ENCODE peak calls at places on chromosomes 7 and 10, in five cellular contexts. Q is fibroblast of lung, C is endodermal cell, L is IMR-90, G is uterus. E is an unnamed sample.

GRCh38 chr10:76581685-76582084 is 1055.9 kb downstream of the KCNMA1 start:
- DNase-seq in L (no peak), G (no peak), C (peak), Q (no peak), E (no peak)

GRCh38 chr10:1573334-1573969 is 163.9 kb downstream of the ADARB2 start:
- DNase-seq in Q (no peak), G (no peak), C (no peak), L (no peak), E (no peak)

GRCh38 chr10:124296121-124296812 is 122.5 kb downstream of the OAT start:
- DNase-seq in G (no peak), C (peak), Q (peak), L (no peak), E (peak)

GRCh38 chr7:5450549-5451327 is 27.1 kb upstream of the TNRC18 start:
- DNase-seq in Q (peak), L (peak), C (peak), G (peak), E (no peak)

GRCh38 chr7:32043688-32044087 is 26.5 kb downstream of the PDE1C start:
- DNase-seq in C (no peak), Q (peak), G (no peak), L (peak), E (no peak)

GRCh38 chr7:147829021-147829420 is 761.5 kb upstream of the C7orf33 start:
- DNase-seq in G (no peak), C (no peak), Q (no peak), L (no peak), E (no peak)

GRCh38 chr10:65355141-65355680 is 1570.6 kb upstream of the LRRTM3 start:
- DNase-seq in Q (no peak), G (no peak), L (no peak), C (no peak), E (no peak)

GRCh38 chr10:110442746-110443145 is 55.0 kb upstream of the DUSP5 start:
- DNase-seq in L (no peak), C (no peak), Q (no peak), G (no peak), E (no peak)

GRCh38 chr10:99234067-99234738 is 1.4 kb downstream of the HPSE2 start:
- DNase-seq in C (peak), L (peak), G (peak), Q (peak), E (peak)

GRCh38 chr10:78433722-78434535 is 400.3 kb downstream of the RPS24 start:
- DNase-seq in Q (no peak), C (peak), L (no peak), G (no peak), E (no peak)

GRCh38 chr7:129779602-129780256 is 168.2 kb downstream of the NRF1 start:
- DNase-seq in L (no peak), G (no peak), Q (no peak), C (no peak), E (no peak)

DNA sequence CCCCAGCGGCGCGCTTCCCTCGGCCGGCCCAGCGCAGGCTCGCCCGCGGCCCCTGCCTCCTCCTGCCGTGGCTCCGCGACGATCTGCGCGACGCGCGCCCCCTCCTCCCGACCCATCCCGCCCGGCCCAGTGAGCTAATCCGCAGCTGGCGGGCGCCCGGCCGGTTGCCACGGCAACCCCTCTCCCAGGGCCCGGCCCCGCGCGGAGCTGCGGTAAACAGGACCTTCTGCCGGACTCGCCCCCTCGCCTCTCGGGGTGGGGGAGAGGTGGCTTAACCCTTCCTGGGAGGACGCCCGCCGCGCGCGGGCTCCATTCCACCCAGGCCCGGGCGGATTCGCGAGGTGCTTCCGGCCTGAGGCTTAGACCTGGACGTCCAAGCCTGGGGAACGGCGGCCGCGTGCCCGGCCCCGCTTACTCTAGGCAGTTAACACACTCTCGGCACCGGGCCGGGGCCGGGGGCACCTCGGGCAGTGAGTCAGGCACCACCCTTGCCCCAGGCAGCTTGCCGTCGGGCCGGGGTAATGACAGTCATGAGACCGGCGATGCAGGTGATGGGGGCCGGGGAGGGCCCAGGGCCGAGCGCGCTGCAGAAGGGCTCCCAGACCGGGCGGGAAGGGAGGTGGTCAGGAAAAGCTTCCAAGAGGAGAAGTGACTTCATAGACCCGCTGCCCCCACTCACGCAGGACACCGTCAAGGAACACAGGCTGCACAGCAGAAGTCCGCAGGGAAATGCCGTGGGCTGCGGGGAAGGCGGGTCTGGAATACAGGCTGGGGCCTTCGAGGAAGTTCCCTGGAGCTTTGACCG is at the start of gene DENND2A:
- DNase-seq in G (peak), Q (peak), L (peak), C (peak), E (no peak)
- H3K4me3 ChIP-seq in G (peak), Q (peak), L (peak), C (peak), E (peak)

DNA sequence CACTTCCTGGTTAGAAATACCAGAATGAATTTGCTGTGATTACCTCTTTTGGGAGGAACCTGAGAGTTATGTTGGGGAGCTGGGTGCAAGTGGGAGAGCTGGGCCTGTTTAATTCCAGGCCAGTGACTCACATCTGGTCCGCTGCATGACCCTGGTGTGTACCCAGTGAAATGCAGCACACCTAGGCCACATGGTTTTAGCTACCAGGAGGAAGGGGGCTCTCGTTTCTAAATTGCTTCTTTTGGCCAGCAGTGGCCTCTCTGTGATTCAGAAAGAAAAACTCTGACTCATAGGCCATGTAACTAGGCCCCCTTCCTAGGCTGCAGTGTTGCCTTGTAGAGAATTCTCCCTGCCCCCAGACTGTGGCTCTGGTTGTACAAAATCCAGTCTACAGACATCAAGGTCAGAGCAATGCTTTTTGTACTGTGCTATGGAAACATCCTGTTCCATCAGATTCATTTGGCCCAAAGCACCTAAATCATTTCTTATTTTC is 6.7 kb downstream of the AGFG2 start:
- DNase-seq in L (peak), G (peak), C (peak), Q (peak), E (peak)
- TF ChIP-seq CTCF in L (peak), G (no peak), C (peak), Q (peak), E (peak)

GRCh38 chr10:118804262-118804773 is 49.5 kb upstream of the CACUL1 start:
- DNase-seq in L (no peak), C (no peak), G (no peak), Q (no peak), E (no peak)
- H3K4me3 ChIP-seq in L (no peak), C (no peak), G (no peak), Q (no peak), E (no peak)

GRCh38 chr10:103982639-103983038 is 15.7 kb downstream of the SLK start:
- DNase-seq in C (peak), L (no peak), Q (peak), G (no peak), E (no peak)
- TF ChIP-seq CTCF in C (peak), L (peak), Q (peak), G (no peak), E (peak)

GRCh38 chr7:118572604-118573003 is 348.1 kb downstream of the ANKRD7 start:
- DNase-seq in C (no peak), G (no peak), L (no peak), Q (no peak), E (no peak)
- H3K4me3 ChIP-seq in C (no peak), G (no peak), L (no peak), Q (no peak), E (no peak)

DNA sequence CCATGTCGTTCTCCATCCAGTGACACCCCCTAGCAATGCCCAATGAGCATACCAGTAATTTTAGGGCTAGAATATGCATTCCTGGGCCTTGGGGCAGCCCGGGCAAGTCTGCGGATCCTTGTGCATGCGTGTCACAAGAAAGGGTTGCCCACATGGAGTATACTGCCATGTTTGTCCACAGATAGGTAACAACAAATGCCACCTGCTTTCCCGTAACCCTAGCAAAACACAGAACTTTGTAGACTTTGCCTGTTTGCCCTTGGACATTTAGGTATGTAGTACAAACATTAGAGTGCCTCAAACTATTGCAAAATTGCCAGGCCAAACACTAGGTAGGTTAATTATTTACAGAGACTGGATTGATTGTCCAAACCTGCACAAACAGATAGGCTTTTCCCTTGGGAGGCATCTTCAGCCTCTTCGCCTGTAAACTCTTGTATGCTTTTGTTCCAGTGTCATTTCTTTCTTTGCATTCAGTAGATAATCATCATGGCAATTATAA is 117.0 kb downstream of the ADCY1 start:
- DNase-seq in Q (no peak), G (no peak), L (no peak), C (no peak), E (no peak)
- TF ChIP-seq CTCF in Q (no peak), G (no peak), L (no peak), C (no peak), E (no peak)

DNA sequence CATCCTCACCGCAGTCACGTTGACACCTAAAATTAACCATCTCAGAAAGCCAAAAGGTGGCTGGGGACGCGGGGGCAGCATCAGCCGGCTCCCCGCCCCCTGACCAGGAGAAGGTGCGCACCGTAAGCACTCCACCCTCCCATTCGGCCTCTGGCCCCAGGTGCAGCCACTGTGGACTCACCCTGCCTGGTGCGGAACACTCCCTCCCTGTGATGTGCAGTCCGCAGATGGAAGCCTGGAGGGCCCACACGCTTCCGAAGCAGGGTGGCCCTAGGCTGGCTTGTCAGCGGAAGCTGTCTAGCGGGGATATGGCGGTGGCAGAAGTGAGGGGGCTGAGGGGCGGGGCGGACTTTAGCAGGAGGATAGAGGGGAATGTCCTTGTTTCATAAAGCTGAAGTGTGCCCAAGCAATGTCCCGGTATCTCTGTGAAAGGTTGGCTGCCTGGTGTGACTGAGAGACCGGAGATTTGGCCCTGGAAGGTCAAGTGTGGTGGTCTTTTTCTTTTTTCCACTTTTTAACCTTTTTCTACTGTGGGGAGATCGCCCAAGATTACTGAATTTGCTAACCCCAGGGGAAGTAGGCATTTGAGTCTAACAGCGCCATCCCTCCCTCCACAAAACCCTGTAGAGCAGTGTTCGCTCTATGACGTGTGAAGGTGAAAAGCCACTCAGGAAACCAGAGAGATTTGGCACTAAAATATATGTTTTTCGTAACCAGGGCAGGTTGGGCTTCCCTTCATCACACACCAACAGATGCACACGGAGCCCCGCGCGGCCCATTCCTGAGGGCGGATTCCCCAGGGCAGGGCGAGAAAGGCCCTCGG is 74.7 kb downstream of the CXCL12 start:
- DNase-seq in C (no peak), G (no peak), L (no peak), Q (no peak), E (no peak)
- H3K4me3 ChIP-seq in C (no peak), G (no peak), L (no peak), Q (no peak), E (no peak)

DNA sequence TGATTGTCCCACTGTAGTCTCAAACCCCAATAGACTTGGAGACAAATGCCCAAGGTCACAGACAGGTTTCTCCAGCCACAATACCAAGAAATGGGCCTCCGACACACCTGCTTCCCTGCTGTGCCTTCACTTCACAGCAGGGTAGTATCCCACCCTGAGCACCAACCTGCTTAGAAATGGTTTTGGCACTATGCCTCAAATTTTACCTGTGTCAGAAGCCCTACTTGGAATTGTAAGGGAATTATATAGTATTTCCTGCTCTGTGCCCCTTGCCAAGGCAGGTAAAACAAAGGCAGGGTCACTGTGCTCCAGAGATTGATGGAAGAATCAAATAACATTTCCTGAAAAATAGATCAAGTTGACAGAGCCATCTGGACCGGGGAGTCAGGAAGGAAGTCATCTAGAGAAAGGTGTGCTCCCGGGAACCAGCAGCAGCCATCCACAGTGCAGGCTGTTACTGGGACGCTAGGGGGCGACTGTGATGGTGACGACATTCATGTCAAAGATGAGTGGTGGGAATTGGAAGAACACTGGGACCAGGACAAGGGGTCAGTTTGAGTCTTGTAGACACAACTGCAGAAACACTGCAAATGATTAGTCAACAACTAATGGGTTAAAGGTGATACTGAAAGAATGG is 117.8 kb upstream of the AKR1E2 start:
- DNase-seq in C (peak), G (no peak), Q (no peak), L (no peak), E (no peak)
- TF ChIP-seq CTCF in C (peak), G (no peak), Q (no peak), L (no peak), E (peak)

GRCh38 chr7:27108390-27109127 is 6.1 kb upstream of the HOXA2 start:
- DNase-seq in L (peak), G (no peak), C (peak), Q (peak), E (no peak)

GRCh38 chr7:27106906-27107250 is 4.4 kb upstream of the HOXA2 start:
- DNase-seq in C (no peak), G (no peak), L (no peak), Q (no peak), E (no peak)

GRCh38 chr7:27107391-27107900 is 5.0 kb upstream of the HOXA2 start:
- DNase-seq in Q (peak), L (peak), G (no peak), C (no peak), E (no peak)

GRCh38 chr7:27106181-27106905 is 3.9 kb upstream of the HOXA2 start:
- DNase-seq in L (peak), Q (peak), G (no peak), C (peak), E (no peak)

GRCh38 chr7:27107901-27108381 is 5.5 kb upstream of the HOXA2 start:
- DNase-seq in C (peak), L (peak), Q (no peak), G (no peak), E (no peak)
- H3K4me3 ChIP-seq in C (no peak), L (peak), Q (peak), G (no peak), E (peak)

GRCh38 chr10:51892965-51893658 is 193.7 kb upstream of the CSTF2T start:
- DNase-seq in G (no peak), Q (peak), C (peak), L (peak), E (no peak)
- TF ChIP-seq CTCF in G (no peak), Q (peak), C (peak), L (peak), E (peak)

E was measured in astrocyte of the cerebellum.